ENCODE peak calls at places on chromosomes 16 and 17, in nine cellular contexts. G is lower lobe of right lung; C is CD8-positive, alpha-beta T cell; M is amygdala; R is cardiac muscle cell; F is effector memory CD8-positive, alpha-beta T cell; E is body of pancreas; H is activated CD8-positive, alpha-beta memory T cell treated with anti-CD3 and anti-CD28 coated beads, Interleukin-2, amount 10 ng/mL, durations not matched to agents 7 days and 5 days; O is T-helper 2 cell. L is an unnamed sample.
A peak's percentile ranks its signal among the peaks of the same experiment; 100 is the strongest.

GRCh38 chr17:45410144-45411091 is 22.3 kb downstream of the ARHGAP27 start:
- DNase-seq in H (peak; percentile 79), R (no peak), G (peak; percentile 73), M (no peak), C (peak; percentile 59), O (peak; percentile 41), F (peak; percentile 39), E (no peak), L (no peak)

GRCh38 chr17:77844681-77845080 is 113.8 kb upstream of the TNRC6C start:
- DNase-seq in F (no peak), C (no peak), H (no peak), M (no peak), O (no peak), E (no peak), R (no peak), G (peak; percentile 17), L (no peak)

GRCh38 chr16:75305364-75306101 is 54.1 kb upstream of the BCAR1 start:
- DNase-seq in O (no peak), G (no peak), R (peak; percentile 99), C (peak; percentile 9), H (peak; percentile 51), E (peak; percentile 85), F (no peak), M (no peak), L (no peak)

GRCh38 chr17:73492125-73492801 is 152.0 kb downstream of the SDK2 start:
- DNase-seq in H (no peak), G (no peak), O (no peak), R (no peak), C (no peak), F (no peak), M (no peak), E (no peak), L (no peak)

GRCh38 chr16:83653785-83654184 is 154.0 kb upstream of the HSBP1 start:
- DNase-seq in F (no peak), O (no peak), H (no peak), R (peak; percentile 59), C (no peak), G (no peak), M (no peak), E (no peak), L (no peak)

GRCh38 chr17:60557805-60558204 is 31.8 kb upstream of the APPBP2 start:
- DNase-seq in M (no peak), F (no peak), H (no peak), E (no peak), G (no peak), R (no peak), C (no peak), O (no peak), L (no peak)

GRCh38 chr16:50680907-50681885 is at the start of gene SNX20:
- DNase-seq in M (no peak), H (peak; percentile 82), R (no peak), O (peak; percentile 61), E (no peak), C (peak; percentile 62), F (peak; percentile 57), G (peak; percentile 76), L (no peak)

GRCh38 chr17:77212081-77212832 is 71.5 kb downstream of the SEC14L1 start:
- DNase-seq in R (no peak), M (no peak), O (no peak), H (no peak), F (no peak), E (no peak), G (no peak), C (no peak), L (no peak)

GRCh38 chr17:72359274-72359673 is 238.5 kb downstream of the SOX9 start:
- DNase-seq in E (no peak), G (no peak), R (no peak), H (no peak), C (no peak), O (no peak), F (no peak), M (no peak), L (no peak)

GRCh38 chr16:87458424-87458915 is 34.4 kb downstream of the ZCCHC14 start:
- DNase-seq in H (no peak), O (no peak), E (no peak), G (no peak), R (no peak), C (no peak), F (no peak), M (no peak), L (no peak)

GRCh38 chr17:56676807-56677206 is 83.3 kb downstream of the NOG start:
- DNase-seq in M (no peak), C (no peak), R (no peak), O (no peak), F (no peak), G (no peak), H (no peak), E (no peak), L (peak; percentile 16)

GRCh38 chr17:57523926-57524634 is 221.0 kb downstream of the CCDC182 start:
- DNase-seq in M (no peak), C (no peak), O (no peak), R (no peak), H (no peak), E (peak; percentile 52), F (no peak), G (peak; percentile 74), L (no peak)

GRCh38 chr16:6377956-6378355 is 954.7 kb upstream of the RBFOX1 start:
- DNase-seq in G (no peak), F (no peak), O (no peak), H (no peak), E (no peak), C (no peak), M (no peak), R (no peak), L (peak; percentile 72)

GRCh38 chr16:76118344-76118743 is 158.9 kb upstream of the CNTNAP4 start:
- DNase-seq in E (no peak), C (no peak), H (no peak), O (no peak), F (no peak), M (no peak), R (no peak), G (no peak), L (no peak)

GRCh38 chr17:81831957-81832607 is 1.0 kb downstream of the MCRIP1 start:
- DNase-seq in F (peak; percentile 52), G (peak; percentile 67), H (peak; percentile 78), C (peak; percentile 23), O (peak; percentile 34), R (no peak), E (no peak), M (no peak), L (peak; percentile 58)

GRCh38 chr16:67594956-67595355 is 32.6 kb downstream of the CTCF start:
- DNase-seq in R (peak; percentile 79), C (no peak), E (no peak), F (no peak), O (no peak), G (no peak), M (no peak), H (no peak), L (no peak)

GRCh38 chr17:50569592-50569991 is 9.1 kb downstream of the CACNA1G start:
- DNase-seq in G (no peak), E (no peak), R (no peak), O (no peak), C (no peak), H (no peak), M (no peak), F (no peak), L (no peak)

GRCh38 chr17:58176200-58176599 is 9.4 kb downstream of the OR4D2 start:
- DNase-seq in E (no peak), O (no peak), F (no peak), H (no peak), M (no peak), R (peak; percentile 39), G (no peak), C (no peak), L (no peak)

GRCh38 chr17:75319818-75320691 is 30.8 kb upstream of the SLC25A19 start:
- DNase-seq in F (no peak), C (no peak), R (peak; percentile 68), M (no peak), G (no peak), O (no peak), E (no peak), H (no peak), L (no peak)

GRCh38 chr17:75636381-75637142 is 3.3 kb downstream of the SMIM5 start:
- DNase-seq in G (peak; percentile 29), M (no peak), O (no peak), H (no peak), R (no peak), E (no peak), F (no peak), C (no peak), L (no peak)

GRCh38 chr17:64399071-64399766 is 8.6 kb upstream of the PECAM1 start:
- DNase-seq in M (no peak), R (no peak), E (no peak), O (no peak), G (no peak), C (no peak), F (no peak), H (peak; percentile 78), L (no peak)

GRCh38 chr17:75875182-75875939 is 3.0 kb downstream of the TRIM47 start:
- DNase-seq in R (no peak), E (peak; percentile 50), G (no peak), C (no peak), H (no peak), O (no peak), F (no peak), M (no peak), L (peak; percentile 59)

GRCh38 chr17:82942166-82943130 is 102.6 kb upstream of the ZNF750 start:
- DNase-seq in C (no peak), E (no peak), M (no peak), R (no peak), H (no peak), F (no peak), O (no peak), G (peak; percentile 29), L (peak; percentile 26)

GRCh38 chr16:4873091-4873490 is 25.8 kb downstream of the UBN1 start:
- DNase-seq in O (no peak), F (no peak), R (no peak), H (no peak), M (no peak), G (no peak), C (no peak), E (no peak), L (no peak)

GRCh38 chr16:72434159-72434558 is 262.2 kb upstream of the PMFBP1 start:
- DNase-seq in G (no peak), F (no peak), R (peak; percentile 48), E (no peak), H (no peak), C (no peak), M (no peak), O (no peak), L (no peak)

GRCh38 chr16:4011225-4011939 is 104.9 kb downstream of the ADCY9 start:
- DNase-seq in R (no peak), O (no peak), M (no peak), H (no peak), G (peak; percentile 17), E (no peak), F (no peak), C (no peak), L (no peak)

GRCh38 chr16:74024997-74025396 is 271.6 kb upstream of the PSMD7 start:
- DNase-seq in H (no peak), G (no peak), C (no peak), M (no peak), F (no peak), E (no peak), O (no peak), R (no peak), L (no peak)

GRCh38 chr17:45334231-45334630 is 17.4 kb upstream of the MAP3K14 start:
- DNase-seq in E (no peak), O (no peak), F (no peak), C (no peak), R (no peak), H (no peak), M (no peak), G (no peak), L (no peak)

GRCh38 chr17:40534431-40535189 is 30.7 kb downstream of the CCR7 start:
- DNase-seq in C (no peak), H (no peak), G (no peak), R (no peak), F (no peak), M (no peak), O (no peak), E (no peak), L (no peak)

GRCh38 chr16:75464130-75464918 is at the start of gene TMEM170A:
- DNase-seq in R (peak; percentile 99), G (peak; percentile 99), E (peak; percentile 100), H (peak; percentile 99), M (peak; percentile 97), C (peak; percentile 98), F (peak; percentile 97), O (peak; percentile 98), L (peak; percentile 98)

GRCh38 chr16:51148674-51149228 is 2.3 kb downstream of the SALL1 start:
- DNase-seq in M (no peak), G (no peak), O (no peak), E (no peak), F (no peak), H (no peak), R (peak; percentile 41), C (no peak), L (no peak)